ENCODE peak calls at places on chromosomes 11 and 22, in ten cellular contexts. One of them, this sample, is unnamed.

GRCh38 chr22:19579113-19579811 is 55.1 kb upstream of the CLDN5 start:
- DNase-seq in AG04449: no peak
- DNase-seq in A549: no peak
- DNase-seq in heart left ventricle: no peak
- DNase-seq in CD8-positive, alpha-beta T cell: no peak
- DNase-seq in cardiac fibroblast: no peak
- DNase-seq in GM06990: no peak
- DNase-seq in kidney epithelial cell: no peak
- DNase-seq in GM12865: no peak
- DNase-seq in stomach: no peak
- DNase-seq in this sample: no peak

GRCh38 chr22:44147821-44148574 is 32.7 kb upstream of the PARVG start:
- DNase-seq in A549: no peak
- DNase-seq in kidney epithelial cell: peak
- DNase-seq in stomach: no peak
- DNase-seq in GM12865: no peak
- DNase-seq in AG04449: peak
- DNase-seq in CD8-positive, alpha-beta T cell: no peak
- DNase-seq in heart left ventricle: no peak
- DNase-seq in cardiac fibroblast: no peak
- DNase-seq in GM06990: no peak
- DNase-seq in this sample: no peak

GRCh38 chr11:109034341-109034696 is 369.4 kb downstream of the DDX10 start:
- DNase-seq in stomach: no peak
- DNase-seq in AG04449: no peak
- DNase-seq in CD8-positive, alpha-beta T cell: no peak
- DNase-seq in cardiac fibroblast: peak
- DNase-seq in GM06990: no peak
- DNase-seq in A549: no peak
- DNase-seq in heart left ventricle: no peak
- DNase-seq in GM12865: no peak
- DNase-seq in kidney epithelial cell: no peak
- DNase-seq in this sample: no peak

GRCh38 chr11:12232160-12232559 is 121.8 kb downstream of the MICAL2 start:
- DNase-seq in GM06990: no peak
- DNase-seq in stomach: no peak
- DNase-seq in CD8-positive, alpha-beta T cell: no peak
- DNase-seq in heart left ventricle: no peak
- DNase-seq in GM12865: no peak
- DNase-seq in AG04449: no peak
- DNase-seq in cardiac fibroblast: peak
- DNase-seq in kidney epithelial cell: no peak
- DNase-seq in A549: no peak
- DNase-seq in this sample: no peak

GRCh38 chr11:113048820-113049555 is 87.8 kb downstream of the NCAM1 start:
- DNase-seq in kidney epithelial cell: peak
- DNase-seq in GM12865: no peak
- DNase-seq in CD8-positive, alpha-beta T cell: no peak
- DNase-seq in AG04449: no peak
- DNase-seq in A549: no peak
- DNase-seq in GM06990: no peak
- DNase-seq in heart left ventricle: no peak
- DNase-seq in stomach: no peak
- DNase-seq in cardiac fibroblast: peak
- DNase-seq in this sample: peak

GRCh38 chr11:62574363-62575057 is 819 bp upstream of the EEF1G start:
- DNase-seq in CD8-positive, alpha-beta T cell: no peak
- DNase-seq in GM06990: no peak
- DNase-seq in GM12865: peak
- DNase-seq in stomach: peak
- DNase-seq in cardiac fibroblast: peak
- DNase-seq in AG04449: no peak
- DNase-seq in A549: no peak
- DNase-seq in kidney epithelial cell: no peak
- DNase-seq in heart left ventricle: peak
- DNase-seq in this sample: no peak

GRCh38 chr11:87597696-87598095 is 560.0 kb downstream of the TMEM135 start:
- DNase-seq in A549: no peak
- DNase-seq in kidney epithelial cell: no peak
- DNase-seq in cardiac fibroblast: no peak
- DNase-seq in stomach: no peak
- DNase-seq in CD8-positive, alpha-beta T cell: no peak
- DNase-seq in heart left ventricle: no peak
- DNase-seq in GM12865: no peak
- DNase-seq in AG04449: no peak
- DNase-seq in GM06990: no peak
- DNase-seq in this sample: no peak

GRCh38 chr11:80204021-80204420 is 763.2 kb upstream of the TENM4 start:
- DNase-seq in cardiac fibroblast: no peak
- DNase-seq in stomach: no peak
- DNase-seq in CD8-positive, alpha-beta T cell: no peak
- DNase-seq in heart left ventricle: no peak
- DNase-seq in GM12865: no peak
- DNase-seq in AG04449: no peak
- DNase-seq in kidney epithelial cell: no peak
- DNase-seq in GM06990: no peak
- DNase-seq in A549: no peak
- DNase-seq in this sample: no peak

GRCh38 chr22:18013436-18013835 is 10.9 kb downstream of the MICAL3 start:
- DNase-seq in CD8-positive, alpha-beta T cell: no peak
- DNase-seq in kidney epithelial cell: no peak
- DNase-seq in GM06990: no peak
- DNase-seq in stomach: no peak
- DNase-seq in A549: no peak
- DNase-seq in heart left ventricle: no peak
- DNase-seq in GM12865: no peak
- DNase-seq in cardiac fibroblast: no peak
- DNase-seq in AG04449: no peak
- DNase-seq in this sample: no peak

GRCh38 chr11:123505546-123506299 is 75.7 kb downstream of the GRAMD1B start:
- DNase-seq in A549: no peak
- DNase-seq in stomach: no peak
- DNase-seq in heart left ventricle: no peak
- DNase-seq in cardiac fibroblast: no peak
- DNase-seq in CD8-positive, alpha-beta T cell: no peak
- DNase-seq in GM12865: peak
- DNase-seq in GM06990: no peak
- DNase-seq in kidney epithelial cell: peak
- DNase-seq in AG04449: no peak
- DNase-seq in this sample: no peak

DNA sequence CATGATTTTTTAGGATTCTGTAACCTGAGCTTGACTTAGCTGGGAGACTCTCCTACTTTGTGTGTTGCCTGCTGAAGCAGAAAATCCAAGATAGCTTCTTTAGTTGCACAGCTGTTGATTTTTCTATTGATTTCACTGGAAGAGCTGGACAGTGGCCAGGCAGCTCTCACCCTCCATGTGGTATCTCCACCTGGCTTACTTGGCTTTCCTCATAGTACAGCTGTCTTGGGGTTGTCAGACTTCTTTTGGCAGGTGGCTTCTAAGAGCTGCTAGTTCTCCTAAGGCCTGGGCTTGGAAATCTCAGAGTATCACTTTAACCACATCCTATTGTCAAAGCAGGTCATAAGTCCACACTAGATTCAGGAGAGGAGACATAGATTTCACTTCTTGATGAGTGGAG is 130.8 kb upstream of the SPON1 start:
- DNase-seq in heart left ventricle: no peak
- DNase-seq in stomach: no peak
- DNase-seq in GM06990: no peak
- DNase-seq in AG04449: no peak
- DNase-seq in CD8-positive, alpha-beta T cell: no peak
- DNase-seq in cardiac fibroblast: no peak
- DNase-seq in A549: no peak
- DNase-seq in GM12865: no peak
- DNase-seq in kidney epithelial cell: no peak
- DNase-seq in this sample: no peak
- H3K4me3 ChIP-seq in heart left ventricle: no peak
- H3K4me3 ChIP-seq in stomach: no peak
- H3K4me3 ChIP-seq in GM06990: no peak
- H3K4me3 ChIP-seq in AG04449: no peak
- H3K4me3 ChIP-seq in CD8-positive, alpha-beta T cell: no peak
- H3K4me3 ChIP-seq in cardiac fibroblast: no peak
- H3K4me3 ChIP-seq in A549: no peak
- H3K4me3 ChIP-seq in GM12865: no peak
- H3K4me3 ChIP-seq in kidney epithelial cell: no peak
- H3K4me3 ChIP-seq in this sample: no peak

GRCh38 chr22:22671506-22671905 is 27.1 kb downstream of the GGTLC2 start:
- DNase-seq in GM06990: no peak
- DNase-seq in stomach: no peak
- DNase-seq in kidney epithelial cell: no peak
- DNase-seq in GM12865: no peak
- DNase-seq in A549: no peak
- DNase-seq in heart left ventricle: no peak
- DNase-seq in AG04449: no peak
- DNase-seq in CD8-positive, alpha-beta T cell: no peak
- DNase-seq in cardiac fibroblast: no peak
- DNase-seq in this sample: no peak

GRCh38 chr22:22666307-22667091 is 22.1 kb downstream of the GGTLC2 start:
- DNase-seq in kidney epithelial cell: no peak
- DNase-seq in GM06990: no peak
- DNase-seq in A549: peak
- DNase-seq in GM12865: peak
- DNase-seq in heart left ventricle: no peak
- DNase-seq in cardiac fibroblast: peak
- DNase-seq in CD8-positive, alpha-beta T cell: no peak
- DNase-seq in stomach: peak
- DNase-seq in AG04449: no peak
- DNase-seq in this sample: no peak

GRCh38 chr22:22667966-22668880 is 23.8 kb downstream of the GGTLC2 start:
- DNase-seq in CD8-positive, alpha-beta T cell: no peak
- DNase-seq in cardiac fibroblast: no peak
- DNase-seq in AG04449: no peak
- DNase-seq in GM12865: peak
- DNase-seq in GM06990: no peak
- DNase-seq in kidney epithelial cell: no peak
- DNase-seq in A549: no peak
- DNase-seq in heart left ventricle: no peak
- DNase-seq in stomach: no peak
- DNase-seq in this sample: no peak

GRCh38 chr22:22670076-22670795 is 25.8 kb downstream of the GGTLC2 start:
- DNase-seq in CD8-positive, alpha-beta T cell: no peak
- DNase-seq in kidney epithelial cell: no peak
- DNase-seq in GM06990: no peak
- DNase-seq in AG04449: no peak
- DNase-seq in stomach: no peak
- DNase-seq in A549: no peak
- DNase-seq in heart left ventricle: no peak
- DNase-seq in cardiac fibroblast: no peak
- DNase-seq in GM12865: peak
- DNase-seq in this sample: no peak

GRCh38 chr22:22669093-22669492 is 24.7 kb downstream of the GGTLC2 start:
- DNase-seq in cardiac fibroblast: no peak
- DNase-seq in GM06990: no peak
- DNase-seq in stomach: no peak
- DNase-seq in A549: no peak
- DNase-seq in AG04449: no peak
- DNase-seq in heart left ventricle: no peak
- DNase-seq in GM12865: no peak
- DNase-seq in kidney epithelial cell: no peak
- DNase-seq in CD8-positive, alpha-beta T cell: no peak
- DNase-seq in this sample: no peak
- TF ChIP-seq CTCF in cardiac fibroblast: no peak
- TF ChIP-seq CTCF in GM06990: no peak
- TF ChIP-seq CTCF in stomach: no peak
- TF ChIP-seq CTCF in A549: no peak
- TF ChIP-seq CTCF in AG04449: no peak
- TF ChIP-seq CTCF in heart left ventricle: no peak
- TF ChIP-seq CTCF in GM12865: no peak
- TF ChIP-seq CTCF in kidney epithelial cell: no peak
- TF ChIP-seq CTCF in CD8-positive, alpha-beta T cell: no peak
- TF ChIP-seq CTCF in this sample: no peak

GRCh38 chr11:57639321-57640067 is 10.2 kb downstream of the YPEL4 start:
- DNase-seq in GM06990: no peak
- DNase-seq in kidney epithelial cell: no peak
- DNase-seq in A549: peak
- DNase-seq in AG04449: no peak
- DNase-seq in stomach: no peak
- DNase-seq in CD8-positive, alpha-beta T cell: no peak
- DNase-seq in cardiac fibroblast: no peak
- DNase-seq in GM12865: no peak
- DNase-seq in heart left ventricle: no peak
- DNase-seq in this sample: no peak

GRCh38 chr11:57638005-57638760 is 11.5 kb downstream of the YPEL4 start:
- DNase-seq in GM12865: peak
- DNase-seq in stomach: peak
- DNase-seq in cardiac fibroblast: peak
- DNase-seq in GM06990: no peak
- DNase-seq in A549: peak
- DNase-seq in AG04449: no peak
- DNase-seq in heart left ventricle: peak
- DNase-seq in kidney epithelial cell: peak
- DNase-seq in CD8-positive, alpha-beta T cell: no peak
- DNase-seq in this sample: peak

GRCh38 chr11:57635236-57635635 is 14.5 kb downstream of the YPEL4 start:
- DNase-seq in GM12865: no peak
- DNase-seq in stomach: no peak
- DNase-seq in kidney epithelial cell: no peak
- DNase-seq in CD8-positive, alpha-beta T cell: no peak
- DNase-seq in heart left ventricle: no peak
- DNase-seq in AG04449: no peak
- DNase-seq in A549: no peak
- DNase-seq in cardiac fibroblast: no peak
- DNase-seq in GM06990: no peak
- DNase-seq in this sample: no peak

GRCh38 chr11:57638811-57639320 is 10.8 kb downstream of the YPEL4 start:
- DNase-seq in CD8-positive, alpha-beta T cell: no peak
- DNase-seq in AG04449: no peak
- DNase-seq in heart left ventricle: no peak
- DNase-seq in GM06990: no peak
- DNase-seq in A549: no peak
- DNase-seq in kidney epithelial cell: no peak
- DNase-seq in cardiac fibroblast: peak
- DNase-seq in GM12865: no peak
- DNase-seq in stomach: no peak
- DNase-seq in this sample: no peak

DNA sequence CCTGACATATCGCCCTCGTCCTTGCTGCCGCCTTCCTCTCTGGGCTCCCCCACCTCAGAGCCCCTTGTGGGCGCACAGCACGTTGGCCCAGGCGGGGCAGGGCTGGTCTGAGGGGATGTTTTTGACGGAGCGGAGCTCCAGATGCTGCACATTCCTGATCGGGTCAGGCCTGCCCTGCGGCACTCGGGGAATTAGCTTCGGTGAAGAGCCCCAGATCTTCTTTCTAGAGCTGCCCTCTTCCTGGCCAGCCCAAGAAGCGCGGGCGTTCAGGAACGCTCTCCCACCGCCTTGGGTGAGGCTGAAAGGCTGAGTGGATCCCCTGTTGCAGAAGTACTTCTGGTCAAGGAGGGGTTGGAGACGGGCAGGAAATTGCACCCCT is 12.1 kb downstream of the YPEL4 start:
- DNase-seq in AG04449: no peak
- DNase-seq in GM06990: no peak
- DNase-seq in stomach: no peak
- DNase-seq in kidney epithelial cell: no peak
- DNase-seq in CD8-positive, alpha-beta T cell: no peak
- DNase-seq in A549: no peak
- DNase-seq in cardiac fibroblast: no peak
- DNase-seq in heart left ventricle: no peak
- DNase-seq in GM12865: no peak
- DNase-seq in this sample: no peak
- H3K4me3 ChIP-seq in AG04449: peak
- H3K4me3 ChIP-seq in GM06990: no peak
- H3K4me3 ChIP-seq in stomach: peak
- H3K4me3 ChIP-seq in kidney epithelial cell: peak
- H3K4me3 ChIP-seq in CD8-positive, alpha-beta T cell: peak
- H3K4me3 ChIP-seq in A549: peak
- H3K4me3 ChIP-seq in cardiac fibroblast: peak
- H3K4me3 ChIP-seq in heart left ventricle: peak
- H3K4me3 ChIP-seq in GM12865: peak
- H3K4me3 ChIP-seq in this sample: peak

GRCh38 chr11:72102946-72103753 is at the start of gene LAMTOR1:
- DNase-seq in GM12865: peak
- DNase-seq in kidney epithelial cell: peak
- DNase-seq in cardiac fibroblast: peak
- DNase-seq in CD8-positive, alpha-beta T cell: peak
- DNase-seq in GM06990: peak
- DNase-seq in A549: peak
- DNase-seq in heart left ventricle: peak
- DNase-seq in AG04449: peak
- DNase-seq in stomach: peak
- DNase-seq in this sample: peak
- TF ChIP-seq CTCF in GM12865: peak
- TF ChIP-seq CTCF in kidney epithelial cell: peak
- TF ChIP-seq CTCF in cardiac fibroblast: peak
- TF ChIP-seq CTCF in CD8-positive, alpha-beta T cell: no peak
- TF ChIP-seq CTCF in GM06990: peak
- TF ChIP-seq CTCF in A549: no peak
- TF ChIP-seq CTCF in heart left ventricle: peak
- TF ChIP-seq CTCF in AG04449: peak
- TF ChIP-seq CTCF in stomach: no peak
- TF ChIP-seq CTCF in this sample: peak